ENCODE peak calls at places on chromosomes 2 and 18, in seven cellular contexts. I, H, Q, S, U, C and F are unnamed samples.

GRCh38 chr2:69026026-69026425 is 13.0 kb downstream of the ANTXR1 start:
- DNase-seq in H (no peak), I (no peak), S (peak; percentile 72), Q (peak; percentile 10), U (peak; percentile 61), C (no peak), F (peak; percentile 74)

GRCh38 chr2:35454966-35455638 is 900.5 kb upstream of the CRIM1 start:
- DNase-seq in C (no peak), Q (no peak), U (no peak), I (no peak), H (no peak), S (no peak), F (peak; percentile 16)

GRCh38 chr2:10895231-10895630 is 16.5 kb upstream of the KCNF1 start:
- DNase-seq in S (no peak), I (peak; percentile 9), H (no peak), Q (no peak), U (no peak), C (no peak), F (no peak)

GRCh38 chr2:44168684-44169154 is at the start of gene PPM1B:
- DNase-seq in H (peak; percentile 98), Q (peak; percentile 100), C (peak; percentile 99), S (no peak), I (no peak), U (no peak), F (no peak)

GRCh38 chr2:164826293-164827243 is 15.1 kb downstream of the COBLL1 start:
- DNase-seq in H (no peak), Q (no peak), S (peak; percentile 59), C (no peak), U (no peak), I (peak; percentile 79), F (peak; percentile 70)

GRCh38 chr2:112627060-112628040 is 18.4 kb upstream of the SLC20A1 start:
- DNase-seq in H (no peak), Q (peak; percentile 14), U (peak; percentile 97), S (peak; percentile 98), C (no peak), I (peak; percentile 83), F (peak; percentile 95)

GRCh38 chr2:20212459-20212870 is 12.5 kb downstream of the SDC1 start:
- DNase-seq in H (no peak), S (peak; percentile 65), I (no peak), U (no peak), Q (no peak), C (no peak), F (peak; percentile 72)

GRCh38 chr2:47767880-47768609 is 14.9 kb upstream of the MSH6 start:
- DNase-seq in U (peak; percentile 44), C (peak; percentile 55), Q (peak; percentile 72), H (peak; percentile 74), S (peak; percentile 56), I (peak; percentile 75), F (peak; percentile 63)

GRCh38 chr2:188032786-188033185 is 258.9 kb upstream of the GULP1 start:
- DNase-seq in U (no peak), Q (no peak), H (no peak), C (no peak), S (no peak), I (no peak), F (no peak)

GRCh38 chr2:74515271-74516069 is 1.2 kb downstream of the TLX2 start:
- DNase-seq in C (no peak), I (no peak), H (no peak), Q (no peak), U (no peak), S (no peak), F (no peak)

GRCh38 chr2:70143314-70144150 is 47.3 kb downstream of the C2orf42 start:
- DNase-seq in H (no peak), I (peak; percentile 82), S (peak; percentile 61), C (peak; percentile 31), Q (peak; percentile 54), U (peak; percentile 45), F (peak; percentile 51)

GRCh38 chr18:25282282-25282681 is 69.7 kb downstream of the ZNF521 start:
- DNase-seq in Q (no peak), H (no peak), I (no peak), C (no peak), S (no peak), U (no peak), F (no peak)

GRCh38 chr2:197615033-197615652 is 60.2 kb downstream of the RFTN2 start:
- DNase-seq in H (no peak), I (no peak), Q (no peak), C (no peak), U (no peak), S (no peak), F (no peak)